ENCODE peak calls at places on chromosomes 4 and X, in seven cellular contexts. D is bronchial epithelial cell, A is tibial nerve, B is fibroblast of mammary gland, C is suprapubic skin, H is lower leg skin, N is lung. F is an unnamed sample.
A peak's percentile ranks its signal among the peaks of the same experiment; 100 is the strongest.

GRCh38 chrX:153906126-153906917 is 1.8 kb downstream of the AVPR2 start:
- DNase-seq in D (no peak), A (no peak), B (no peak), C (no peak), H (no peak), N (no peak), F (no peak)

GRCh38 chr4:1683371-1683902 is 676 bp downstream of the FAM53A start:
- DNase-seq in D (peak; percentile 66), A (peak; percentile 41), B (peak; percentile 90), C (no peak), H (peak; percentile 38), N (peak; percentile 35), F (no peak)

GRCh38 chr4:133741766-133742165 is 459.8 kb downstream of the PABPC4L start:
- DNase-seq in D (no peak), A (no peak), B (no peak), C (no peak), H (no peak), N (no peak), F (no peak)

GRCh38 chr4:5712517-5712916 is 1.5 kb downstream of the EVC start:
- DNase-seq in D (peak; percentile 64), A (no peak), B (peak; percentile 92), C (no peak), H (no peak), N (no peak), F (no peak)

GRCh38 chr4:73631565-73632226 is 11.5 kb upstream of the RASSF6 start:
- DNase-seq in D (no peak), A (no peak), B (no peak), C (no peak), H (no peak), N (no peak), F (no peak)

GRCh38 chr4:150242820-150243458 is 164.7 kb downstream of the DCLK2 start:
- DNase-seq in D (peak; percentile 38), A (peak; percentile 15), B (peak; percentile 61), C (no peak), H (no peak), N (no peak), F (no peak)

GRCh38 chrX:119468930-119469635 is 839 bp downstream of the SLC25A5 start:
- DNase-seq in D (peak; percentile 55), A (peak; percentile 82), B (peak; percentile 72), C (peak; percentile 85), H (peak; percentile 78), N (peak; percentile 85), F (peak; percentile 31)

GRCh38 chrX:154489182-154489581 is 1.2 kb downstream of the SLC10A3 start:
- DNase-seq in D (no peak), A (no peak), B (no peak), C (no peak), H (no peak), N (no peak), F (no peak)

GRCh38 chr4:145939241-145939640 is 618 bp upstream of the ZNF827 start:
- DNase-seq in D (no peak), A (no peak), B (no peak), C (no peak), H (no peak), N (no peak), F (no peak)

GRCh38 chrX:75623535-75623934 is 100.7 kb upstream of the ZDHHC15 start:
- DNase-seq in D (peak; percentile 0), A (no peak), B (no peak), C (no peak), H (no peak), N (no peak), F (no peak)

GRCh38 chrX:70433848-70434351 is 10.7 kb upstream of the DLG3 start:
- DNase-seq in D (peak; percentile 28), A (peak; percentile 44), B (peak; percentile 36), C (no peak), H (no peak), N (peak; percentile 62), F (peak; percentile 9)

GRCh38 chrX:2401590-2402360 is 99.0 kb downstream of the DHRSX start:
- DNase-seq in D (peak; percentile 81), A (peak; percentile 23), B (no peak), C (no peak), H (peak; percentile 79), N (no peak), F (no peak)

GRCh38 chr4:150948069-150948468 is 67.0 kb downstream of the LRBA start:
- DNase-seq in D (no peak), A (no peak), B (no peak), C (no peak), H (no peak), N (no peak), F (no peak)

GRCh38 chrX:67635424-67635823 is 91.6 kb downstream of the AR start:
- DNase-seq in D (no peak), A (no peak), B (no peak), C (no peak), H (no peak), N (no peak), F (no peak)

GRCh38 chrX:40521868-40522450 is 58.8 kb upstream of the ATP6AP2 start:
- DNase-seq in D (no peak), A (no peak), B (no peak), C (no peak), H (no peak), N (no peak), F (no peak)

GRCh38 chr4:153507679-153508073 is 41.5 kb downstream of the TMEM131L start:
- DNase-seq in D (peak; percentile 59), A (no peak), B (no peak), C (no peak), H (no peak), N (no peak), F (no peak)

GRCh38 chr4:85028910-85029309 is 62.4 kb upstream of the WDFY3 start:
- DNase-seq in D (no peak), A (no peak), B (peak; percentile 94), C (no peak), H (no peak), N (no peak), F (no peak)

GRCh38 chrX:1468250-1468772 is 15.6 kb upstream of the ASMTL start:
- DNase-seq in D (no peak), A (no peak), B (peak; percentile 27), C (no peak), H (peak; percentile 16), N (peak; percentile 27), F (no peak)

GRCh38 chrX:37905436-37906147 is 58.2 kb upstream of the DYNLT3 start:
- DNase-seq in D (no peak), A (no peak), B (peak; percentile 10), C (no peak), H (no peak), N (no peak), F (no peak)

GRCh38 chr4:25969374-25969773 is 55.4 kb downstream of the SMIM20 start:
- DNase-seq in D (no peak), A (no peak), B (no peak), C (no peak), H (no peak), N (no peak), F (no peak)

GRCh38 chr4:99640676-99641075 is 17.0 kb downstream of the C4orf54 start:
- DNase-seq in D (no peak), A (no peak), B (no peak), C (no peak), H (no peak), N (no peak), F (no peak)

GRCh38 chr4:122331195-122331594 is 47.6 kb upstream of the ADAD1 start:
- DNase-seq in D (no peak), A (no peak), B (no peak), C (no peak), H (no peak), N (no peak), F (no peak)

GRCh38 chr4:184281231-184282139 is 63.8 kb upstream of the ENPP6 start:
- DNase-seq in D (no peak), A (peak; percentile 1), B (no peak), C (no peak), H (no peak), N (no peak), F (no peak)

GRCh38 chr4:31917334-31917733 is 1197.2 kb downstream of the PCDH7 start:
- DNase-seq in D (peak; percentile 92), A (no peak), B (no peak), C (no peak), H (no peak), N (no peak), F (no peak)

GRCh38 chr4:153497988-153498967 is 32.1 kb downstream of the TMEM131L start:
- DNase-seq in D (no peak), A (no peak), B (peak; percentile 73), C (no peak), H (no peak), N (no peak), F (no peak)

GRCh38 chrX:19334945-19335626 is 8.6 kb upstream of the PDHA1 start:
- DNase-seq in D (peak; percentile 0), A (no peak), B (peak; percentile 50), C (no peak), H (no peak), N (no peak), F (no peak)

GRCh38 chr4:103449285-103449684 is 251.1 kb upstream of the CENPE start:
- DNase-seq in D (no peak), A (no peak), B (no peak), C (no peak), H (no peak), N (no peak), F (no peak)

DNA sequence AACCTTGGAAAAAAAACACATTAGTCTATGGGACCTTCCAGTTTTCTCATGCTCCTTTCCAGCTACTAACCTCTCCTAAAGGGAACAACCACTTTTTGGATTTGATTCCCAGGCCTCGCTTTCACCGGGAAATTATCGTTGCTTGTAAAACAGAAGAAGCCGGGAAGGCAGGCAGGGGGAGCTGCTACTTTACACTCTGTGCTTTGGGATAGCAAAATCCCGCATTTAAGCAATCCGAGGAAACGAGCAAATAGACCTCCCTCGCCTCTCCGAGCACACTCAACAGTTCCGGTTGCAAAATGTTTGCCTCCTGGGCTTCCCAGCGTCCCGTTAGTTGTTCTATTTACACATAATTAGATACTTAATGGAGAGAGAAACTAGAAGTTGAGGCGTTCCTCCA is 1.2 kb downstream of the CD38 start:
- DNase-seq in D (peak; percentile 71), A (peak; percentile 72), B (peak; percentile 63), C (peak; percentile 60), H (peak; percentile 51), N (peak; percentile 67), F (no peak)
- TF ChIP-seq CTCF in D (peak; percentile 23), A (no peak), B (peak; percentile 55), C (peak; percentile 9), H (no peak), N (no peak), F (no peak)

DNA sequence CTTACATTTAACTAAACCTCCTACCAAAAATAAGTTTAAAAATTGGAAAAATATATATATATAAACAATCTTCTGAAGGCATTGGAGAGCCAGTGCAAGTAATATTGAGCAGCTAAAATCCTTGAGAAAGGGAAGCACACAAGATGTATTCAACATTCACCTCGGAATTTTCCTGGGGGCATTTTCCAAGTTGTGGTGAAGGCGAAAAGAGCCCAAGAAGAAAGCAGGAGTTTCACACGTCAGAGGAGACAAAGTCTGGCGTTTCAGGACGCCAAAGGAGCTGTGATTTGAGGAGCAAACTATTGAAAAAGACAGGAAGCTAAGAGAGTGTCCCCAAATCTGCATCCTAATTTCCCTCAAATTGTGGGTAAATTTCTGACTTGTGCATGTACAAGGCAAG is 9.1 kb upstream of the GASK1B start:
- DNase-seq in D (no peak), A (no peak), B (no peak), C (no peak), H (no peak), N (no peak), F (no peak)
- H3K4me3 ChIP-seq in D (no peak overlapping the region), A (no peak overlapping the region), B (no peak overlapping the region), C (no peak overlapping the region), H (no peak overlapping the region), N (no peak overlapping the region), F (no peak overlapping the region)

GRCh38 chr4:113057891-113058290 is 8.4 kb downstream of the ANK2 start:
- DNase-seq in D (peak; percentile 45), A (no peak), B (peak; percentile 64), C (no peak), H (no peak), N (no peak), F (no peak)
- TF ChIP-seq CTCF in D (no peak), A (no peak), B (no peak), C (no peak), H (no peak), N (no peak), F (no peak)

GRCh38 chrX:48684134-48684533 is 535 bp downstream of the WAS start:
- DNase-seq in D (no peak), A (no peak), B (no peak), C (no peak), H (no peak), N (no peak), F (no peak)
- H3K4me3 ChIP-seq in D (no peak overlapping the region), A (no peak overlapping the region), B (no peak overlapping the region), C (peak overlapping the region; percentile 30), H (no peak overlapping the region), N (no peak overlapping the region), F (no peak overlapping the region)